ENCODE peak calls at places on chromosomes 11 and 22, in eight cellular contexts. D is RWPE1, I is stomach, Q is SK-N-SH, T is lung, F is omental fat pad, B is neural progenitor cell, X is left ventricle myocardium inferior. U is an unnamed sample.

GRCh38 chr11:102560555-102561011 is 30.0 kb upstream of the MMP7 start:
- DNase-seq in D (peak; percentile 8), I (no peak), Q (no peak), T (peak; percentile 55), F (no peak), B (no peak), X (no peak), U (no peak)

GRCh38 chr22:32788884-32789624 is 12.5 kb upstream of the TIMP3 start:
- DNase-seq in D (no peak), I (no peak), Q (no peak), T (no peak), F (no peak), B (no peak), X (no peak), U (peak; percentile 44)

GRCh38 chr11:128022007-128022368 is 565.4 kb downstream of the ETS1 start:
- DNase-seq in D (no peak), I (no peak), Q (no peak), T (no peak), F (no peak), B (no peak), X (no peak), U (no peak)

GRCh38 chr11:75349540-75350116 is 1.8 kb downstream of the ARRB1 start:
- DNase-seq in D (no peak), I (no peak), Q (no peak), T (peak; percentile 43), F (no peak), B (peak; percentile 52), X (no peak), U (no peak)

GRCh38 chr11:120326228-120326627 is 1.1 kb downstream of the TLCD5 start:
- DNase-seq in D (no peak), I (no peak), Q (no peak), T (no peak), F (no peak), B (no peak), X (no peak), U (no peak)

GRCh38 chr22:48485144-48486135 is 1342.2 kb downstream of the BRD1 start:
- DNase-seq in D (no peak), I (no peak), Q (no peak), T (no peak), F (no peak), B (no peak), X (no peak), U (no peak)

GRCh38 chr11:46808804-46809431 is 37.2 kb downstream of the CKAP5 start:
- DNase-seq in D (peak; percentile 17), I (no peak), Q (peak; percentile 10), T (no peak), F (no peak), B (no peak), X (no peak), U (no peak)

GRCh38 chr11:64918056-64918455 is 1.0 kb upstream of the ATG2A start:
- DNase-seq in D (no peak), I (no peak), Q (no peak), T (no peak), F (no peak), B (peak; percentile 33), X (no peak), U (no peak)

GRCh38 chr22:50297510-50298265 is 9.8 kb downstream of the PLXNB2 start:
- DNase-seq in D (no peak), I (no peak), Q (no peak), T (no peak), F (no peak), B (no peak), X (no peak), U (no peak)

GRCh38 chr22:50293441-50294318 is 13.8 kb downstream of the PLXNB2 start:
- DNase-seq in D (no peak), I (peak; percentile 94), Q (peak; percentile 60), T (peak; percentile 79), F (no peak), B (peak; percentile 94), X (peak; percentile 78), U (peak; percentile 77)

GRCh38 chr22:50292643-50293440 is 14.6 kb downstream of the PLXNB2 start:
- DNase-seq in D (no peak), I (no peak), Q (no peak), T (no peak), F (no peak), B (no peak), X (no peak), U (no peak)

GRCh38 chr22:50296658-50297490 is 10.6 kb downstream of the PLXNB2 start:
- DNase-seq in D (no peak), I (no peak), Q (no peak), T (no peak), F (no peak), B (no peak), X (peak; percentile 50), U (no peak)

DNA sequence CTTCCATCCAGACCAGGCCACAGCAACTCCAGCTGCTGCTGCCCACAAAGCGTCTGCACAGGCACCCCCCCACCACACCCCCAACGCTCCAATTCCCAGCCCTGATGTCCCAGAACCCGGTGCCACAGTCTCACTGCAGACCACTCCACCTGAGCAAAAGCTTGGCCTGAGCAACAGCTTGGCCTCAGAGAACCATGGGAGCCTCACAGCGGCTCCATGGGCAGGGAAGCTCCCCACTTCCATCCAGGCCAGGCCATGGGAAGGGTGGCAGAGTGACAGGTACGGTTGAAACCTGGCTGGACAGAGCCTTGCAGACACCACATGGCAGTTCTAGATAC is 13.2 kb downstream of the PLXNB2 start:
- DNase-seq in D (no peak), I (no peak), Q (no peak), T (no peak), F (no peak), B (no peak), X (no peak), U (no peak)
- TF ChIP-seq CTCF in D (no peak), I (no peak), Q (no peak), T (no peak), F (no peak), B (no peak), X (no peak), U (no peak)

GRCh38 chr22:30695871-30696655 is 1.4 kb downstream of the OSBP2 start:
- DNase-seq in D (no peak), I (no peak), Q (no peak), T (no peak), F (no peak), B (no peak), X (no peak), U (no peak)

GRCh38 chr22:30697975-30698374 is 3.3 kb downstream of the OSBP2 start:
- DNase-seq in D (no peak), I (no peak), Q (no peak), T (no peak), F (no peak), B (no peak), X (no peak), U (no peak)

GRCh38 chr22:30694171-30694637 is 470 bp upstream of the OSBP2 start:
- DNase-seq in D (peak; percentile 18), I (peak; percentile 76), Q (peak; percentile 84), T (peak; percentile 56), F (no peak), B (peak; percentile 70), X (peak; percentile 40), U (peak; percentile 53)

GRCh38 chr22:30695351-30695762 is 683 bp downstream of the OSBP2 start:
- DNase-seq in D (no peak), I (no peak), Q (no peak), T (no peak), F (no peak), B (no peak), X (no peak), U (no peak)

DNA sequence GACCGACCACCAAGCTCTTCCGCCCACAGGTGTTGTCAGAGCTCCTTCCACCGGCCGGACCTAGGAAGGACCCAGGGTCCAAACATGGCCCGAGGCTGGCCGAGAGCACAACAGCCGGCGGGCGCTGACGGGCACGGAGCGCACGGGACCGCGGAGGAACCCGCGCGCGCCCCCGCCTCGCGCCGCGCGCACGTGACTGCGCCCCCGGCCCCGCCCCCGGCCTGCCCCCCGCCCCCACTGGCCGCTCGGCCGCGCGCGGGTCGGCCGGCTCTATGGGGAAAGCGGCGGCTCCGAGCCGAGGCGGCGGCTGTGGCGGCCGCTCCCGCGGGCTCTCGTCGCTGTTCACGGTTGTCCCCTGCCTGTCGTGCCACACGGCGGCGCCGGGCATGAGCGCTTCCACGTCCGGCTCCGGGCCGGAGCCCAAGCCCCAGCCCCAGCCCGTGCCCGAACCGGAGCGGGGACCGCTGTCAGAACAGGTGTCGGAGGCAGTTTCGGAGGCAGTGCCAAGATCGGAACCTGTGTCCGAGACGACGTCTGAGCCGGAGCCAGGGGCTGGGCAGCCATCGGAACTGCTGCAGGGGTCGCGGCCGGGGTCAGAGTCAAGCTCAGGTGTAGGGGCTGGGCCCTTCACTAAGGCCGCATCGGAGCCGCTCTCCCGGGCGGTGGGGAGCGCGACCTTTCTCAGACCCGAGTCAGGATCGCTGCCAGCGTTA is at the start of gene OSBP2:
- DNase-seq in D (peak; percentile 13), I (peak; percentile 57), Q (peak; percentile 93), T (peak; percentile 30), F (no peak), B (peak; percentile 78), X (peak; percentile 27), U (peak; percentile 32)
- TF ChIP-seq CTCF in D (no peak), I (no peak), Q (no peak), T (no peak), F (no peak), B (no peak), X (peak; percentile 18), U (no peak)

GRCh38 chr11:84899740-84900139 is 727.4 kb downstream of the DLG2 start:
- DNase-seq in D (no peak), I (no peak), Q (no peak), T (no peak), F (no peak), B (peak; percentile 66), X (no peak), U (no peak)
- TF ChIP-seq CTCF in D (no peak), I (no peak), Q (peak; percentile 37), T (no peak), F (no peak), B (peak; percentile 68), X (no peak), U (peak; percentile 51)

GRCh38 chr11:62122076-62122475 is 1.7 kb upstream of the INCENP start:
- DNase-seq in D (no peak), I (no peak), Q (peak; percentile 28), T (no peak), F (no peak), B (peak; percentile 59), X (no peak), U (no peak)

GRCh38 chr11:62125316-62125715 is 1.5 kb downstream of the INCENP start:
- DNase-seq in D (peak; percentile 33), I (no peak), Q (peak; percentile 39), T (no peak), F (no peak), B (no peak), X (no peak), U (no peak)

GRCh38 chr11:62125881-62126280 is 2.1 kb downstream of the INCENP start:
- DNase-seq in D (no peak), I (no peak), Q (no peak), T (no peak), F (no peak), B (peak; percentile 31), X (no peak), U (no peak)

GRCh38 chr11:62124186-62125113 is 639 bp downstream of the INCENP start:
- DNase-seq in D (peak; percentile 42), I (no peak), Q (peak; percentile 69), T (peak; percentile 35), F (peak; percentile 31), B (peak; percentile 52), X (peak; percentile 32), U (no peak)

DNA sequence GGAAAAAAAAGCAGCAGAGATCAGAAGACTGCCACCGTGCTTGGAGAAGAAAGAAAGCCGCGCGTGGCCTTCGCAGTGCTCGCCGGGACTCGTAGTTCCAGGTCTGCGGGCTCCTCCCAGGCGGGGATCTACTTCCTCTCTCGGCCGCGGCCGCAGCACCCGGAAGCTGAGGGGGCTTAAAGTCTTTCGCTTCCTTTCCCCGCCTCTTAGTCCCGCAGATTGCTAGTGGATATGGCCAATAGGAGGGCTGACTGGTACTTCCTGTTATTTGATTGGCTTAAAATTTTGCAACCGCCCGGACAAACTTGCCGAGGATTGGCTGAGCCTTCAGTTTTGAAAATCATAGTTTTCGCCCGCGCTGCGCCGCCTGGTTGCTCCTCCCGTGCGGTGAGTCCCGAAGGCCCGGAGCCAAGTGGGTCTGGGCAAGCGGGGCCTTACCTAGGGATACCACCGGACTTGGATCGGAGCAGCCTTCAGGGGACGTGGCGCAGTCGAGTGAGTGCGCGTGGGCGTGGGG is at the start of gene INCENP:
- DNase-seq in D (peak; percentile 99), I (peak; percentile 96), Q (peak; percentile 96), T (peak; percentile 97), F (peak; percentile 78), B (peak; percentile 98), X (peak; percentile 96), U (peak; percentile 90)
- TF ChIP-seq CTCF in D (no peak), I (no peak), Q (no peak), T (no peak), F (no peak), B (no peak), X (peak; percentile 18), U (no peak)